ENCODE peak calls at places on chromosomes 7 and 10, in eight cellular contexts. One of them, this sample, is unnamed.

GRCh38 chr7:158549834-158550700 is 37.6 kb downstream of the PTPRN2 start:
- DNase-seq in kidney tubule cell: no peak
- DNase-seq in foreskin fibroblast: no peak
- DNase-seq in occipital lobe: no peak
- DNase-seq in HCEC 1CT: no peak
- DNase-seq in NCI-H2107: no peak
- DNase-seq in aorta: peak; percentile 61
- DNase-seq in amniotic stem cell: no peak
- DNase-seq in this sample: no peak

GRCh38 chr10:71728218-71728737 is 8.7 kb upstream of the C10orf105 start:
- DNase-seq in NCI-H2107: no peak
- DNase-seq in aorta: no peak
- DNase-seq in kidney tubule cell: no peak
- DNase-seq in occipital lobe: no peak
- DNase-seq in amniotic stem cell: no peak
- DNase-seq in foreskin fibroblast: peak; percentile 32
- DNase-seq in HCEC 1CT: no peak
- DNase-seq in this sample: no peak

GRCh38 chr10:78310481-78311080 is 276.9 kb downstream of the RPS24 start:
- DNase-seq in foreskin fibroblast: no peak
- DNase-seq in amniotic stem cell: no peak
- DNase-seq in occipital lobe: no peak
- DNase-seq in NCI-H2107: no peak
- DNase-seq in aorta: no peak
- DNase-seq in kidney tubule cell: no peak
- DNase-seq in HCEC 1CT: no peak
- DNase-seq in this sample: no peak

GRCh38 chr10:28891058-28891713 is 213.9 kb downstream of the BAMBI start:
- DNase-seq in foreskin fibroblast: no peak
- DNase-seq in NCI-H2107: no peak
- DNase-seq in aorta: no peak
- DNase-seq in kidney tubule cell: peak; percentile 77
- DNase-seq in HCEC 1CT: no peak
- DNase-seq in occipital lobe: no peak
- DNase-seq in amniotic stem cell: no peak
- DNase-seq in this sample: peak; percentile 49

GRCh38 chr10:13390604-13391522 is 42.8 kb upstream of the SEPHS1 start:
- DNase-seq in kidney tubule cell: no peak
- DNase-seq in HCEC 1CT: no peak
- DNase-seq in foreskin fibroblast: no peak
- DNase-seq in occipital lobe: no peak
- DNase-seq in amniotic stem cell: no peak
- DNase-seq in aorta: no peak
- DNase-seq in NCI-H2107: no peak
- DNase-seq in this sample: no peak

GRCh38 chr10:6669269-6669859 is 89.3 kb upstream of the PRKCQ start:
- DNase-seq in HCEC 1CT: peak; percentile 66
- DNase-seq in amniotic stem cell: peak; percentile 13
- DNase-seq in occipital lobe: no peak
- DNase-seq in foreskin fibroblast: peak; percentile 82
- DNase-seq in aorta: no peak
- DNase-seq in kidney tubule cell: peak; percentile 54
- DNase-seq in NCI-H2107: no peak
- DNase-seq in this sample: peak; percentile 49

GRCh38 chr7:24381919-24382505 is 98.0 kb downstream of the NPY start:
- DNase-seq in NCI-H2107: no peak
- DNase-seq in amniotic stem cell: no peak
- DNase-seq in occipital lobe: no peak
- DNase-seq in aorta: no peak
- DNase-seq in foreskin fibroblast: peak; percentile 2
- DNase-seq in HCEC 1CT: peak; percentile 39
- DNase-seq in kidney tubule cell: peak; percentile 13
- DNase-seq in this sample: peak; percentile 18

GRCh38 chr10:12351447-12351846 is 2.1 kb downstream of the CAMK1D start:
- DNase-seq in aorta: no peak
- DNase-seq in foreskin fibroblast: no peak
- DNase-seq in occipital lobe: no peak
- DNase-seq in amniotic stem cell: no peak
- DNase-seq in NCI-H2107: no peak
- DNase-seq in kidney tubule cell: no peak
- DNase-seq in HCEC 1CT: no peak
- DNase-seq in this sample: no peak

GRCh38 chr7:143285806-143286521 is 1.2 kb downstream of the TMEM139 start:
- DNase-seq in occipital lobe: peak; percentile 45
- DNase-seq in aorta: no peak
- DNase-seq in foreskin fibroblast: no peak
- DNase-seq in NCI-H2107: no peak
- DNase-seq in HCEC 1CT: no peak
- DNase-seq in amniotic stem cell: no peak
- DNase-seq in kidney tubule cell: no peak
- DNase-seq in this sample: no peak

GRCh38 chr10:113179966-113180365 is 229.9 kb downstream of the TCF7L2 start:
- DNase-seq in amniotic stem cell: no peak
- DNase-seq in HCEC 1CT: no peak
- DNase-seq in aorta: no peak
- DNase-seq in NCI-H2107: no peak
- DNase-seq in kidney tubule cell: no peak
- DNase-seq in foreskin fibroblast: no peak
- DNase-seq in occipital lobe: no peak
- DNase-seq in this sample: no peak

GRCh38 chr7:116952640-116953371 is 495 bp upstream of the ST7 start:
- DNase-seq in aorta: peak; percentile 89
- DNase-seq in NCI-H2107: no peak
- DNase-seq in occipital lobe: peak; percentile 48
- DNase-seq in foreskin fibroblast: peak; percentile 74
- DNase-seq in HCEC 1CT: no peak
- DNase-seq in amniotic stem cell: no peak
- DNase-seq in kidney tubule cell: peak; percentile 40
- DNase-seq in this sample: peak; percentile 52

GRCh38 chr10:43421201-43421507 is 12.2 kb upstream of the HNRNPF start:
- DNase-seq in HCEC 1CT: no peak
- DNase-seq in kidney tubule cell: no peak
- DNase-seq in foreskin fibroblast: no peak
- DNase-seq in NCI-H2107: no peak
- DNase-seq in amniotic stem cell: no peak
- DNase-seq in aorta: no peak
- DNase-seq in occipital lobe: no peak
- DNase-seq in this sample: no peak

GRCh38 chr10:30080161-30080560 is 20.8 kb upstream of the JCAD start:
- DNase-seq in occipital lobe: no peak
- DNase-seq in aorta: no peak
- DNase-seq in HCEC 1CT: peak; percentile 80
- DNase-seq in amniotic stem cell: no peak
- DNase-seq in NCI-H2107: no peak
- DNase-seq in foreskin fibroblast: peak; percentile 81
- DNase-seq in kidney tubule cell: peak; percentile 19
- DNase-seq in this sample: no peak

GRCh38 chr10:58237014-58237830 is 30.5 kb downstream of the IPMK start:
- DNase-seq in aorta: no peak
- DNase-seq in kidney tubule cell: peak; percentile 81
- DNase-seq in occipital lobe: no peak
- DNase-seq in NCI-H2107: no peak
- DNase-seq in amniotic stem cell: no peak
- DNase-seq in foreskin fibroblast: peak; percentile 84
- DNase-seq in HCEC 1CT: peak; percentile 91
- DNase-seq in this sample: no peak

GRCh38 chr7:100856871-100857282 is 4.4 kb downstream of the SLC12A9 start:
- DNase-seq in amniotic stem cell: no peak
- DNase-seq in foreskin fibroblast: no peak
- DNase-seq in HCEC 1CT: no peak
- DNase-seq in kidney tubule cell: no peak
- DNase-seq in NCI-H2107: no peak
- DNase-seq in occipital lobe: no peak
- DNase-seq in aorta: no peak
- DNase-seq in this sample: no peak

GRCh38 chr7:96388620-96389383 is 66.9 kb upstream of the SLC25A13 start:
- DNase-seq in NCI-H2107: no peak
- DNase-seq in kidney tubule cell: peak; percentile 90
- DNase-seq in occipital lobe: no peak
- DNase-seq in aorta: no peak
- DNase-seq in foreskin fibroblast: peak; percentile 66
- DNase-seq in HCEC 1CT: peak; percentile 68
- DNase-seq in amniotic stem cell: peak; percentile 61
- DNase-seq in this sample: no peak

GRCh38 chr7:18770154-18770807 is 274.7 kb downstream of the HDAC9 start:
- DNase-seq in NCI-H2107: no peak
- DNase-seq in HCEC 1CT: peak; percentile 77
- DNase-seq in amniotic stem cell: no peak
- DNase-seq in occipital lobe: no peak
- DNase-seq in kidney tubule cell: peak; percentile 64
- DNase-seq in foreskin fibroblast: peak; percentile 87
- DNase-seq in aorta: no peak
- DNase-seq in this sample: no peak

GRCh38 chr7:23938937-23939552 is 229.0 kb downstream of the STK31 start:
- DNase-seq in NCI-H2107: peak; percentile 17
- DNase-seq in foreskin fibroblast: peak; percentile 21
- DNase-seq in aorta: no peak
- DNase-seq in kidney tubule cell: peak; percentile 56
- DNase-seq in amniotic stem cell: no peak
- DNase-seq in occipital lobe: no peak
- DNase-seq in HCEC 1CT: peak; percentile 53
- DNase-seq in this sample: peak; percentile 57

GRCh38 chr7:101567231-101567630 is 61.9 kb downstream of the MYL10 start:
- DNase-seq in HCEC 1CT: no peak
- DNase-seq in occipital lobe: no peak
- DNase-seq in amniotic stem cell: no peak
- DNase-seq in foreskin fibroblast: no peak
- DNase-seq in NCI-H2107: no peak
- DNase-seq in aorta: no peak
- DNase-seq in kidney tubule cell: no peak
- DNase-seq in this sample: no peak

GRCh38 chr10:79357180-79357579 is 9.9 kb downstream of the PPIF start:
- DNase-seq in foreskin fibroblast: no peak
- DNase-seq in kidney tubule cell: no peak
- DNase-seq in occipital lobe: no peak
- DNase-seq in amniotic stem cell: no peak
- DNase-seq in aorta: no peak
- DNase-seq in NCI-H2107: no peak
- DNase-seq in HCEC 1CT: no peak
- DNase-seq in this sample: no peak

GRCh38 chr7:80642871-80643270 is 4.4 kb downstream of the CD36 start:
- DNase-seq in HCEC 1CT: no peak
- DNase-seq in NCI-H2107: no peak
- DNase-seq in aorta: no peak
- DNase-seq in kidney tubule cell: no peak
- DNase-seq in foreskin fibroblast: no peak
- DNase-seq in occipital lobe: no peak
- DNase-seq in amniotic stem cell: no peak
- DNase-seq in this sample: no peak

GRCh38 chr10:86688398-86688921 is 20.1 kb downstream of the LDB3 start:
- DNase-seq in NCI-H2107: peak; percentile 8
- DNase-seq in foreskin fibroblast: peak; percentile 82
- DNase-seq in kidney tubule cell: peak; percentile 76
- DNase-seq in aorta: no peak
- DNase-seq in occipital lobe: peak; percentile 20
- DNase-seq in HCEC 1CT: peak; percentile 65
- DNase-seq in amniotic stem cell: no peak
- DNase-seq in this sample: peak; percentile 69

GRCh38 chr7:149289856-149290255 is 27.9 kb downstream of the ZNF783 start:
- DNase-seq in amniotic stem cell: no peak
- DNase-seq in occipital lobe: no peak
- DNase-seq in aorta: peak; percentile 56
- DNase-seq in HCEC 1CT: no peak
- DNase-seq in NCI-H2107: no peak
- DNase-seq in kidney tubule cell: no peak
- DNase-seq in foreskin fibroblast: no peak
- DNase-seq in this sample: no peak

GRCh38 chr10:11913184-11913641 is 90.1 kb downstream of the PROSER2 start:
- DNase-seq in occipital lobe: no peak
- DNase-seq in HCEC 1CT: no peak
- DNase-seq in NCI-H2107: no peak
- DNase-seq in amniotic stem cell: no peak
- DNase-seq in aorta: no peak
- DNase-seq in foreskin fibroblast: peak; percentile 11
- DNase-seq in kidney tubule cell: peak; percentile 15
- DNase-seq in this sample: no peak

GRCh38 chr7:28096713-28097112 is 83.9 kb downstream of the JAZF1 start:
- DNase-seq in HCEC 1CT: peak; percentile 64
- DNase-seq in amniotic stem cell: peak; percentile 59
- DNase-seq in foreskin fibroblast: peak; percentile 87
- DNase-seq in kidney tubule cell: peak; percentile 59
- DNase-seq in NCI-H2107: peak; percentile 48
- DNase-seq in occipital lobe: peak; percentile 11
- DNase-seq in aorta: no peak
- DNase-seq in this sample: peak; percentile 73

GRCh38 chr7:24834150-24834798 is 77.0 kb upstream of the GSDME start:
- DNase-seq in amniotic stem cell: no peak
- DNase-seq in foreskin fibroblast: no peak
- DNase-seq in aorta: no peak
- DNase-seq in occipital lobe: no peak
- DNase-seq in kidney tubule cell: no peak
- DNase-seq in HCEC 1CT: no peak
- DNase-seq in NCI-H2107: no peak
- DNase-seq in this sample: no peak

GRCh38 chr7:114026486-114027089 is 107.8 kb upstream of the PPP1R3A start:
- DNase-seq in aorta: no peak
- DNase-seq in HCEC 1CT: peak; percentile 38
- DNase-seq in NCI-H2107: peak; percentile 54
- DNase-seq in occipital lobe: no peak
- DNase-seq in kidney tubule cell: peak; percentile 63
- DNase-seq in foreskin fibroblast: peak; percentile 77
- DNase-seq in amniotic stem cell: peak; percentile 26
- DNase-seq in this sample: peak; percentile 86

GRCh38 chr7:69738396-69738889 is 140.2 kb downstream of the AUTS2 start:
- DNase-seq in amniotic stem cell: no peak
- DNase-seq in occipital lobe: no peak
- DNase-seq in HCEC 1CT: no peak
- DNase-seq in kidney tubule cell: peak; percentile 9
- DNase-seq in NCI-H2107: no peak
- DNase-seq in foreskin fibroblast: no peak
- DNase-seq in aorta: no peak
- DNase-seq in this sample: no peak

GRCh38 chr7:14380881-14381280 is 391.4 kb upstream of the ETV1 start:
- DNase-seq in HCEC 1CT: no peak
- DNase-seq in kidney tubule cell: no peak
- DNase-seq in occipital lobe: no peak
- DNase-seq in NCI-H2107: no peak
- DNase-seq in amniotic stem cell: no peak
- DNase-seq in foreskin fibroblast: peak; percentile 10
- DNase-seq in aorta: no peak
- DNase-seq in this sample: no peak

GRCh38 chr7:147803151-147803550 is 787.4 kb upstream of the C7orf33 start:
- DNase-seq in occipital lobe: no peak
- DNase-seq in HCEC 1CT: no peak
- DNase-seq in aorta: no peak
- DNase-seq in amniotic stem cell: no peak
- DNase-seq in NCI-H2107: no peak
- DNase-seq in foreskin fibroblast: no peak
- DNase-seq in kidney tubule cell: no peak
- DNase-seq in this sample: no peak

GRCh38 chr10:3761916-3762708 is 22.9 kb downstream of the KLF6 start:
- DNase-seq in HCEC 1CT: peak; percentile 86
- DNase-seq in NCI-H2107: no peak
- DNase-seq in occipital lobe: no peak
- DNase-seq in aorta: no peak
- DNase-seq in foreskin fibroblast: no peak
- DNase-seq in kidney tubule cell: peak; percentile 99
- DNase-seq in amniotic stem cell: no peak
- DNase-seq in this sample: peak; percentile 74

GRCh38 chr10:14282271-14282670 is 48.5 kb downstream of the FRMD4A start:
- DNase-seq in NCI-H2107: no peak
- DNase-seq in occipital lobe: no peak
- DNase-seq in aorta: no peak
- DNase-seq in foreskin fibroblast: peak; percentile 6
- DNase-seq in HCEC 1CT: peak; percentile 2
- DNase-seq in amniotic stem cell: no peak
- DNase-seq in kidney tubule cell: peak; percentile 65
- DNase-seq in this sample: no peak

This sample was measured in LoVo.